ENCODE peak calls at places on chromosome 21, in five cellular contexts. C, A, B, J and D are unnamed samples.

GRCh38 chr21:45329261-45330074 is 41.8 kb upstream of the POFUT2 start:
- DNase-seq in C (no peak), J (no peak), B (no peak), A (no peak), D (no peak)

GRCh38 chr21:29347274-29347681 is 48.6 kb downstream of the BACH1 start:
- DNase-seq in C (no peak), A (no peak), B (no peak), J (no peak), D (no peak)

GRCh38 chr21:17818158-17819113 is 720 bp downstream of the C21orf91 start:
- DNase-seq in C (no peak), A (peak), B (peak), J (peak), D (peak)

GRCh38 chr21:44519346-44520325 is 20.4 kb downstream of the KRTAP10-1 start:
- DNase-seq in J (no peak), C (no peak), A (no peak), B (no peak), D (no peak)

GRCh38 chr21:32516729-32517649 is 68.3 kb downstream of the TCP10L start:
- DNase-seq in C (no peak), J (no peak), B (peak), A (no peak), D (no peak)

GRCh38 chr21:34602061-34602460 is 12.9 kb downstream of the RCAN1 start:
- DNase-seq in B (no peak), C (no peak), A (no peak), J (no peak), D (no peak)

GRCh38 chr21:36773111-36773510 is 74.2 kb downstream of the SIM2 start:
- DNase-seq in J (no peak), A (no peak), C (no peak), B (peak), D (no peak)

GRCh38 chr21:14366998-14367397 is 15.9 kb downstream of the HSPA13 start:
- DNase-seq in B (no peak), C (no peak), J (no peak), A (no peak), D (no peak)

GRCh38 chr21:31459457-31459856 is 115.4 kb upstream of the TIAM1 start:
- DNase-seq in J (no peak), A (no peak), B (no peak), C (no peak), D (no peak)

GRCh38 chr21:36209626-36210171 is 53.1 kb downstream of the DOP1B start:
- DNase-seq in B (peak), A (no peak), C (peak), J (peak), D (peak)

GRCh38 chr21:44926364-44927101 is 5.8 kb upstream of the ITGB2 start:
- DNase-seq in C (no peak), J (no peak), B (no peak), A (no peak), D (peak)

GRCh38 chr21:30769724-30770431 is 14.7 kb upstream of the KRTAP21-1 start:
- DNase-seq in C (no peak), J (no peak), A (no peak), B (no peak), D (no peak)

GRCh38 chr21:14383596-14384210 is 757 bp upstream of the HSPA13 start:
- DNase-seq in C (peak), A (no peak), B (no peak), J (peak), D (peak)

GRCh38 chr21:17542371-17542992 is 29.6 kb downstream of the CXADR start:
- DNase-seq in C (no peak), J (no peak), A (no peak), B (peak), D (no peak)

GRCh38 chr21:33684923-33685560 is 42.7 kb downstream of the ITSN1 start:
- DNase-seq in B (peak), C (no peak), J (no peak), A (no peak), D (no peak)

GRCh38 chr21:16455526-16455925 is 725.7 kb downstream of the USP25 start:
- DNase-seq in A (no peak), C (no peak), J (no peak), B (peak), D (no peak)

GRCh38 chr21:18117116-18117515 is 127.5 kb upstream of the CHODL start:
- DNase-seq in C (no peak), B (no peak), J (no peak), A (no peak), D (no peak)

GRCh38 chr21:32733356-32733755 is 5.5 kb upstream of the SYNJ1 start:
- DNase-seq in J (no peak), C (no peak), A (no peak), B (no peak), D (peak)

GRCh38 chr21:35414511-35415139 is 365.5 kb upstream of the RUNX1 start:
- DNase-seq in C (no peak), A (no peak), B (peak), J (no peak), D (no peak)

GRCh38 chr21:39645331-39645730 is 32.6 kb downstream of the B3GALT5 start:
- DNase-seq in A (no peak), B (no peak), C (no peak), J (no peak), D (no peak)

GRCh38 chr21:29786509-29786908 is 153.3 kb downstream of the GRIK1 start:
- DNase-seq in B (no peak), J (no peak), C (no peak), A (no peak), D (no peak)

GRCh38 chr21:34707876-34708325 is 39.1 kb downstream of the CLIC6 start:
- DNase-seq in B (no peak), A (no peak), J (peak), C (peak), D (peak)

GRCh38 chr21:14084701-14085100 is 126.1 kb downstream of the LIPI start:
- DNase-seq in C (peak), A (no peak), B (no peak), J (no peak), D (no peak)

GRCh38 chr21:14900058-14900457 is 164.7 kb downstream of the NRIP1 start:
- DNase-seq in J (no peak), B (peak), C (no peak), A (no peak), D (no peak)

GRCh38 chr21:16071082-16071481 is 341.3 kb downstream of the USP25 start:
- DNase-seq in B (peak), C (no peak), J (no peak), A (no peak), D (no peak)

GRCh38 chr21:45366931-45367401 is 38.0 kb upstream of the COL18A1 start:
- DNase-seq in A (no peak), B (peak), J (no peak), C (no peak), D (no peak)

GRCh38 chr21:17461014-17461413 is 51.8 kb upstream of the CXADR start:
- DNase-seq in B (peak), C (no peak), J (no peak), A (no peak), D (no peak)

GRCh38 chr21:31660134-31660565 is 657 bp downstream of the SOD1 start:
- DNase-seq in A (peak), B (peak), C (peak), J (peak), D (peak)

GRCh38 chr21:36429672-36430546 is 44.7 kb downstream of the CHAF1B start:
- DNase-seq in B (peak), A (peak), C (peak), J (no peak), D (peak)

GRCh38 chr21:29938968-29939858 is 583 bp downstream of the GRIK1 start:
- DNase-seq in A (peak), B (peak), J (no peak), C (peak), D (no peak)

GRCh38 chr21:15379776-15380175 is 315.0 kb upstream of the NRIP1 start:
- DNase-seq in B (no peak), A (no peak), J (no peak), C (no peak), D (no peak)

DNA sequence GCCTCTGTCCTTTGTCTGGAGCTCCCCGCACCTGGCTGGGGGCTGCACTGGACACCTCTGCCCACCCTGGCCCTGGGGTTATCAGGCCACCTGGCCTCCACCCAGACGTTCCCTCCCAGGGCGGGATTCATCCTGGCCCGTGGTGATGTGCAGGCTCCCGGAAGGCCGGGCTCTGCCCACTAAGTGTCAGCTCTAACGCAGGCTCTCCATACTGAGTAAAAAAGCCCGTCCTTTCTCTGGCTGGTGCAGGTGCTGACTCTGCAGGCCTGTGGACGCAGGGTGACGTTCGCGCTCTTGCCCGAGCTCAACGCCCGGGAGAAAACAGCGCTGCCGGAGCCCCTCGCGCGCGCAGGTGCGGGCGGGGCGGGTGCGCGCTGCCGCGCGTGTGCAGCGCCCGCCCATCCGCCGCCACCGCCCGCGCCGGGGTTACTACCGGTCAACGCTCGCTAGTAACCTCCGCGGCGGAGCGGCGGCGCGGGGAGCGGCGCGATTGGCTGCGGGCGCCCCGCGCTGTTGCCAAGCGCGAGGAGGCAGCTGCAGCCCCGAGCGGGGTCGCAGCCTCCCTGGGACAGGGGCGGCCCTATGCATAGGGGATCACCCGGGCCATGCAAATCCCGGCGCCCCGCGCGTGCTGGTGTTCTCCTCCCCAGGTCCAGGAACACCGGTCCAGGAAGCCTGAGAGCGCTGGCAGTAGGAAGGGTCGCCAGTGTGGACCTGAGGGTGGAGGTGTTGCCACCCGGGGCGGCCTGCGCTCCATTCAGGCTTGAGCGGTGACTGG is 15.7 kb downstream of the ABCG1 start:
- DNase-seq in B (peak), J (peak), A (peak), C (peak), D (peak)
- TF ChIP-seq CTCF in B (no peak), J (peak), A (no peak), C (no peak), D (no peak)

GRCh38 chr21:25887166-25887565 is 152.4 kb downstream of the GABPA start:
- DNase-seq in B (no peak), A (no peak), J (no peak), C (no peak), D (no peak)
- TF ChIP-seq CTCF in B (peak), A (no peak), J (peak), C (peak), D (no peak)

GRCh38 chr21:38280446-38280845 is 23.7 kb downstream of the KCNJ15 start:
- DNase-seq in A (no peak), B (peak), J (no peak), C (no peak), D (no peak)

GRCh38 chr21:38282921-38283320 is 26.1 kb downstream of the KCNJ15 start:
- DNase-seq in C (no peak), A (no peak), B (no peak), J (no peak), D (no peak)

GRCh38 chr21:38273745-38274544 is 17.2 kb downstream of the KCNJ15 start:
- DNase-seq in A (no peak), B (no peak), C (no peak), J (no peak), D (no peak)

GRCh38 chr21:38272215-38272614 is 15.4 kb downstream of the KCNJ15 start:
- DNase-seq in J (no peak), B (no peak), A (no peak), C (no peak), D (no peak)

DNA sequence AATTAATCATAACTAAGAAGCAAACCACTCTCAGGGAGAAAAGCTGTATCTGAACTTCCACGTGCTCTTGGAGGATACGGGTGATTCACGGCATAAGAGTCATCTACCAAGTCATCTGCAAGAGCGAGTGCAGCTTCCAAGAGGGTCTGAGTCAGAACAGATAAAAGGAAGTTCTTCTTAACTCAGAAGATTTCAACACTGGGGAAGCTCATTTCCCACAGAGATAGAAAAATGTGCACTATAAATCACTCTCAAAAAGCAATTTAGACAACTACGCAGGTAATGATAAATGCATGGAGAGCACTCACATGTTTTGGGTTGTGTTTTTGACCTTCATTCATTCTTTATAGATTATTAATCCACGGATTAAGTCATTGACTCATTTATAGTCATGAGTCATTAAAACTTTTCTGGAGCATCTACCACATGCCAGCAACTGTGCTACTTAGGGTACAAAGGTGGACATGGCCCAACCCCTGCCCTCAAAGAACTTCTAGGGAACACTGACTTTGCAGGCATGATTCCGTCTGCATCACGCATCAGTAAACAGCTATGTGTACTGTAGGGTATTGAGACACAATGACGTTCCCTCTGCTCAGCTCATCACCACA is 20.8 kb downstream of the KCNJ15 start:
- DNase-seq in J (no peak), A (no peak), B (peak), C (no peak), D (peak)
- TF ChIP-seq CTCF in J (no peak), A (no peak), B (no peak), C (no peak), D (no peak)

GRCh38 chr21:46551636-46552241 is 53.1 kb downstream of the S100B start:
- DNase-seq in A (no peak), C (no peak), B (no peak), J (peak), D (peak)
- TF ChIP-seq CTCF in A (no peak), C (no peak), B (no peak), J (peak), D (peak)

DNA sequence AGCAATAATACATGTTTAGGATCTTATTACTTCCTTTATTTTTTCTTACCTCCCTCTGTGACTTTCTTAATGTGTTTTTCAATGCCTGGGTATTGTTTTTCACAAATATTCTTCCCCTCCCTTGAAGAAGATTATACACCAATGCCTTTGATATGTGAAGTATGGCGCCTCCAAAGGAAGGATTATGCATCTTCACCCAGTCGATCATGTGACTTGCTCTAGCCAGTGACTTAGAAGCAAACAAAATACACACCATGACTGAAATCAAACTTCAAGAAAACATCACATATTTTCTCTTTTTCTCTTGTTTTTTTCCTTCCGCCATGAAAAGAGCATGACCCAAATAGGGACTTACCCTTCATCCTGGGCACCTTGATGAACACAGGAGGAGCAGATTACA is 297.1 kb downstream of the NCAM2 start:
- DNase-seq in J (no peak), B (no peak), A (no peak), C (no peak), D (no peak)
- TF ChIP-seq CTCF in J (peak), B (no peak), A (no peak), C (no peak), D (no peak)